ENCODE peak calls at places on chromosomes 4 and X, in six cellular contexts. One of them, this sample, is unnamed.

GRCh38 chrX:24515447-24515846 is 50.4 kb downstream of the PDK3 start:
- DNase-seq in stimulated activated CD8-positive, alpha-beta memory T cell treated with anti-CD3 and anti-CD28 coated beads, Interleukin-4, amount 100 ng/mL, for 24 hours: no peak
- DNase-seq in H54: no peak
- DNase-seq in COR-L47: no peak
- DNase-seq in SK-N-DZ: peak
- DNase-seq in fibroblast of mammary gland: peak
- DNase-seq in this sample: no peak

GRCh38 chrX:107880054-107880610 is 54.5 kb downstream of the MID2 start:
- DNase-seq in COR-L47: no peak
- DNase-seq in H54: no peak
- DNase-seq in fibroblast of mammary gland: peak
- DNase-seq in SK-N-DZ: no peak
- DNase-seq in stimulated activated CD8-positive, alpha-beta memory T cell treated with anti-CD3 and anti-CD28 coated beads, Interleukin-4, amount 100 ng/mL, for 24 hours: no peak
- DNase-seq in this sample: no peak

GRCh38 chrX:68238568-68238967 is 194.7 kb downstream of the OPHN1 start:
- DNase-seq in COR-L47: no peak
- DNase-seq in fibroblast of mammary gland: no peak
- DNase-seq in stimulated activated CD8-positive, alpha-beta memory T cell treated with anti-CD3 and anti-CD28 coated beads, Interleukin-4, amount 100 ng/mL, for 24 hours: no peak
- DNase-seq in SK-N-DZ: no peak
- DNase-seq in H54: no peak
- DNase-seq in this sample: no peak

GRCh38 chr4:159010563-159011260 is 92.2 kb upstream of the RAPGEF2 start:
- DNase-seq in H54: no peak
- DNase-seq in SK-N-DZ: no peak
- DNase-seq in COR-L47: peak
- DNase-seq in stimulated activated CD8-positive, alpha-beta memory T cell treated with anti-CD3 and anti-CD28 coated beads, Interleukin-4, amount 100 ng/mL, for 24 hours: no peak
- DNase-seq in fibroblast of mammary gland: peak
- DNase-seq in this sample: no peak

GRCh38 chr4:51866835-51867234 is 23.9 kb downstream of the DCUN1D4 start:
- DNase-seq in COR-L47: no peak
- DNase-seq in stimulated activated CD8-positive, alpha-beta memory T cell treated with anti-CD3 and anti-CD28 coated beads, Interleukin-4, amount 100 ng/mL, for 24 hours: no peak
- DNase-seq in SK-N-DZ: no peak
- DNase-seq in fibroblast of mammary gland: no peak
- DNase-seq in H54: no peak
- DNase-seq in this sample: no peak

GRCh38 chr4:87918314-87919058 is 57.0 kb upstream of the SPP1 start:
- DNase-seq in fibroblast of mammary gland: no peak
- DNase-seq in H54: no peak
- DNase-seq in stimulated activated CD8-positive, alpha-beta memory T cell treated with anti-CD3 and anti-CD28 coated beads, Interleukin-4, amount 100 ng/mL, for 24 hours: no peak
- DNase-seq in SK-N-DZ: no peak
- DNase-seq in COR-L47: no peak
- DNase-seq in this sample: no peak

GRCh38 chr4:146436423-146437162 is 85.1 kb downstream of the SLC10A7 start:
- DNase-seq in fibroblast of mammary gland: peak
- DNase-seq in SK-N-DZ: no peak
- DNase-seq in COR-L47: no peak
- DNase-seq in H54: no peak
- DNase-seq in stimulated activated CD8-positive, alpha-beta memory T cell treated with anti-CD3 and anti-CD28 coated beads, Interleukin-4, amount 100 ng/mL, for 24 hours: no peak
- DNase-seq in this sample: no peak

GRCh38 chr4:163243297-163243981 is 76.7 kb upstream of the NAF1 start:
- DNase-seq in stimulated activated CD8-positive, alpha-beta memory T cell treated with anti-CD3 and anti-CD28 coated beads, Interleukin-4, amount 100 ng/mL, for 24 hours: no peak
- DNase-seq in COR-L47: no peak
- DNase-seq in SK-N-DZ: no peak
- DNase-seq in fibroblast of mammary gland: no peak
- DNase-seq in H54: no peak
- DNase-seq in this sample: no peak

GRCh38 chr4:138686078-138686477 is 329.5 kb upstream of the NOCT start:
- DNase-seq in SK-N-DZ: no peak
- DNase-seq in H54: no peak
- DNase-seq in COR-L47: no peak
- DNase-seq in fibroblast of mammary gland: peak
- DNase-seq in stimulated activated CD8-positive, alpha-beta memory T cell treated with anti-CD3 and anti-CD28 coated beads, Interleukin-4, amount 100 ng/mL, for 24 hours: no peak
- DNase-seq in this sample: no peak

GRCh38 chr4:101127176-101127790 is 220.0 kb downstream of the PPP3CA start:
- DNase-seq in H54: no peak
- DNase-seq in SK-N-DZ: no peak
- DNase-seq in stimulated activated CD8-positive, alpha-beta memory T cell treated with anti-CD3 and anti-CD28 coated beads, Interleukin-4, amount 100 ng/mL, for 24 hours: no peak
- DNase-seq in fibroblast of mammary gland: no peak
- DNase-seq in COR-L47: no peak
- DNase-seq in this sample: no peak

This sample was measured in GM12864.